ENCODE peak calls at places on chromosomes 13 and 19, in six cellular contexts. B, P, H, R, G and L are unnamed samples.

GRCh38 chr13:43057653-43058317 is 34.4 kb downstream of the DNAJC15 start:
- DNase-seq in G (no peak), P (no peak), B (no peak), R (no peak), H (peak; percentile 38), L (no peak)

GRCh38 chr13:105336706-105337582 is 1198.5 kb downstream of the EFNB2 start:
- DNase-seq in H (peak; percentile 31), P (no peak), B (no peak), R (no peak), G (no peak), L (no peak)

GRCh38 chr19:9306443-9306842 is 3.2 kb downstream of the ZNF699 start:
- DNase-seq in P (no peak), G (no peak), B (no peak), H (peak; percentile 62), R (no peak), L (no peak)

GRCh38 chr19:44951179-44952159 is 3.7 kb upstream of the CLPTM1 start:
- DNase-seq in H (peak; percentile 89), G (peak; percentile 94), P (peak; percentile 83), B (peak; percentile 39), R (peak; percentile 33), L (peak; percentile 21)

GRCh38 chr13:44439615-44440014 is 66.0 kb downstream of the SERP2 start:
- DNase-seq in R (no peak), P (no peak), B (no peak), H (no peak), G (no peak), L (no peak)

GRCh38 chr19:23872282-23872919 is 42.3 kb upstream of the ZNF726 start:
- DNase-seq in B (no peak), G (no peak), R (no peak), P (no peak), H (no peak), L (no peak)

GRCh38 chr19:56086671-56087430 is 34.2 kb downstream of the ZNF787 start:
- DNase-seq in R (no peak), B (no peak), P (no peak), H (no peak), G (no peak), L (no peak)

GRCh38 chr13:93290503-93290902 is 63.9 kb downstream of the GPC6 start:
- DNase-seq in H (peak; percentile 45), P (no peak), R (no peak), B (no peak), G (no peak), L (no peak)

GRCh38 chr19:8631425-8631819 is 989 bp downstream of the NFILZ start:
- DNase-seq in P (peak; percentile 84), G (peak; percentile 61), R (no peak), B (no peak), H (peak; percentile 84), L (no peak)

GRCh38 chr13:22024381-22024994 is 353.6 kb downstream of the FGF9 start:
- DNase-seq in B (no peak), R (no peak), H (no peak), G (no peak), P (no peak), L (no peak)

GRCh38 chr19:32603961-32604360 is 23.0 kb downstream of the PDCD5 start:
- DNase-seq in G (no peak), P (no peak), R (no peak), B (no peak), H (no peak), L (no peak)
- H3K4me3 ChIP-seq in G (no peak overlapping the region), P (no peak overlapping the region), R (no peak overlapping the region), B (no peak overlapping the region), H (no peak overlapping the region), L (no peak overlapping the region)

GRCh38 chr19:35107541-35107939 is 8.1 kb upstream of the FXYD3 start:
- DNase-seq in R (no peak), H (peak; percentile 79), P (peak; percentile 30), B (no peak), G (no peak), L (no peak)

GRCh38 chr19:35110974-35111373 is 4.6 kb upstream of the FXYD3 start:
- DNase-seq in G (no peak), R (no peak), H (no peak), P (no peak), B (no peak), L (no peak)

GRCh38 chr19:35106898-35107540 is 8.6 kb upstream of the FXYD3 start:
- DNase-seq in R (no peak), B (no peak), G (no peak), H (no peak), P (no peak), L (no peak)

GRCh38 chr19:35108730-35109129 is 6.9 kb upstream of the FXYD3 start:
- DNase-seq in B (no peak), H (no peak), G (no peak), P (no peak), R (no peak), L (no peak)

GRCh38 chr19:35109395-35110112 is 6.1 kb upstream of the FXYD3 start:
- DNase-seq in H (no peak), G (no peak), B (no peak), P (no peak), R (no peak), L (peak; percentile 69)
- H3K4me1 ChIP-seq in H (no peaks in the 10 kb centered on the region), G (peaks cover 9% of the 10 kb centered on the region), B (peaks cover 4% of the 10 kb centered on the region), P (peaks cover 11% of the 10 kb centered on the region), R (no peaks in the 10 kb centered on the region), L (no peaks in the 10 kb centered on the region)

GRCh38 chr19:2354670-2355069 is 5.4 kb upstream of the TMPRSS9 start:
- DNase-seq in B (no peak), H (no peak), G (no peak), R (no peak), P (no peak), L (no peak)

GRCh38 chr19:2352121-2352520 is 7.9 kb upstream of the TMPRSS9 start:
- DNase-seq in P (no peak), H (no peak), R (no peak), G (no peak), B (no peak), L (peak; percentile 45)

GRCh38 chr19:2355168-2356035 is 4.7 kb upstream of the TMPRSS9 start:
- DNase-seq in B (no peak), R (no peak), H (no peak), G (no peak), P (no peak), L (peak; percentile 50)

GRCh38 chr19:2353159-2353894 is 6.7 kb upstream of the TMPRSS9 start:
- DNase-seq in B (no peak), H (no peak), G (no peak), P (no peak), R (peak; percentile 12), L (no peak)

GRCh38 chr19:2353895-2354592 is 6.0 kb upstream of the TMPRSS9 start:
- DNase-seq in R (no peak), B (no peak), G (no peak), H (no peak), P (no peak), L (no peak)
- TF ChIP-seq CTCF in R (no peak), B (no peak), G (no peak), H (no peak), P (no peak), L (no peak)

GRCh38 chr19:41218249-41218614 is 791 bp upstream of the AXL start:
- DNase-seq in G (no peak), R (no peak), H (no peak), B (no peak), P (no peak), L (no peak)
- H3K4me3 ChIP-seq in G (peak overlapping the region; percentile 61), R (peak overlapping the region; percentile 92), H (peak overlapping the region; percentile 42), B (no peak overlapping the region), P (no peak overlapping the region), L (peak overlapping the region; percentile 36)

DNA sequence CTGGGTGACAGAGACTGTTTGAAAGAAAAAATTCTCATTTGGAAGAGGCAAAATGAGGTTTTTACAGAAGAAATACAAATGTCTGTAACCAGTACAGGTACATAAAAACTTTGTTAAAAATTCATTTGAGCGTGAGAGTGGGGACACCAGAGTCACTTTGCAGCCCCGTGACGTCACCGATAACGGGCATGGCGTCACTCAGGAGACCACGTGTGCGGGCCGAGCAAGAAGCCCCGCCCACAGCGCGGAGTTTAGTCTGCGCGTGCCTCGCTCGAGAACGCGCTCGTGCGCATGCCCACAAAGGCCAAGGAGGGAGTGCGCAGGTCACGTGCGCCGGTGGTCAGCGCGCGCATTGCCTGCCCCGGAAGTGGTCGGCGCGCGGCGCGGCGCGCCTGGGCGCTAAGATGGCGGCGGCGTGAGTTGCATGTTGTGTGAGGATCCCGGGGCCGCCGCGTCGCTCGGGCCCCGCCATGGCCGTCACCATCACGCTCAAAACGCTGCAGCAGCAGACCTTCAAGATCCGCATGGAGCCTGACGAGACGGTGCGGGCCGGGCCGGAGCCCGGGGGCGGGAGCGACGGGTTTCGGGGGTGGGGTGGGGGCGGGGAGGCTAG is at the start of gene RAD23A:
- DNase-seq in G (peak; percentile 68), P (peak; percentile 98), B (peak; percentile 97), R (peak; percentile 98), H (peak; percentile 99), L (peak; percentile 99)
- H3K4me1 ChIP-seq in G (peaks cover 17% of the 10 kb centered on the region), P (peaks cover 62% of the 10 kb centered on the region), B (peaks cover 35% of the 10 kb centered on the region), R (peaks cover 5% of the 10 kb centered on the region), H (peaks cover 4% of the 10 kb centered on the region), L (peaks cover 42% of the 10 kb centered on the region)

GRCh38 chr13:110713642-110713952 is at the start of gene ING1:
- DNase-seq in B (no peak), R (no peak), P (no peak), G (no peak), H (no peak), L (no peak)

GRCh38 chr13:110716235-110716505 is 2.7 kb downstream of the ING1 start:
- DNase-seq in B (peak; percentile 6), P (peak; percentile 58), R (no peak), H (peak; percentile 30), G (no peak), L (peak; percentile 83)

GRCh38 chr13:110714798-110715394 is 1.4 kb downstream of the ING1 start:
- DNase-seq in G (no peak), H (peak; percentile 56), R (peak; percentile 68), B (peak; percentile 42), P (peak; percentile 68), L (peak; percentile 78)

GRCh38 chr13:110713981-110714797 is 689 bp downstream of the ING1 start:
- DNase-seq in P (peak; percentile 70), B (peak; percentile 72), G (no peak), H (peak; percentile 58), R (peak; percentile 59), L (peak; percentile 54)

DNA sequence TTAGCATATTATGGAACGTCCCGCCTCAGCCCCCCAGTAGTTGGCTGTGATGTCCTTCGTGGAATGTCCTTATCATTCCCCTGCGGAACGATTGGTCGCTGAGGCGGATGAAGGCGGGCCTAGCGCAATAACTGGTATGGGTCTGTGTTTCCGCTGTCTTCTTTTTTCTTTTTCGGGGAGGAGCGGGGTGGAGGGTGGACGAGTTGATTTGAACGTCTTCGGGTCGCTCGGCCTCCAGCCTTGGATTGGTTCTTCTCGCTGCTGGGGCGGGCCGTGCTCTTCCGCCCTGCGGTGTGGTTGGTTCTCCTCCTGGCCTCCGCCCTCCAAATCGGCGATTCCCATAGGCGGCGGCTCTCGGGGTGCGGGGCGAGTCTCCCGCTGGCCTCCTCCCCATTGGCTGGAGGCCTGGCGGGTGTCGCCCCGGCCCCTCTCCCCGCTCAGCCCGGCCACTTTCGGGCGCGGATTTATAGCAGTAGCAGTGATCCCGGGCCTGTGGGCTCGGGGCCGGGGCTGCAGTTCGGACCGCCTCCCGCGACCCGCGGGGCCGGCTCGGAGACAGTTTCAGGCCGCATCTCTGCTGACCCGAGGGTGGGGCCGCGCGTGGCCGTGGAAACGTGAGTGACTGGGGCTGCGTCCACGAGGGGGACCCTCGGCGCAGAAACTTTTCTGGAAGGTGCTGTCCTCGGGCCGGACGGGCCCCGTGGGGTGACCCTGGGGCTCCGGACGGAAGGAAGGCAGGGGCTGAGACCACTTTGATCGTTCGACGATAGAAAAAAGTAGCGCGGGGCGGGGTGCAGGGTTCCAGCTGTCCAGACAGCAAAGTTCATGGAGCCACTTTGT is 2.1 kb downstream of the ING1 start:
- DNase-seq in B (peak; percentile 91), R (peak; percentile 97), G (peak; percentile 82), H (peak; percentile 100), P (peak; percentile 99), L (peak; percentile 99)
- TF ChIP-seq CTCF in B (no peak), R (peak; percentile 18), G (no peak), H (peak; percentile 28), P (no peak), L (peak; percentile 21)

GRCh38 chr13:25059943-25060342 is 36.0 kb upstream of the PABPC3 start:
- DNase-seq in B (no peak), P (no peak), H (no peak), G (no peak), R (no peak), L (no peak)
- H3K4me3 ChIP-seq in B (no peak overlapping the region), P (no peak overlapping the region), H (no peak overlapping the region), G (no peak overlapping the region), R (no peak overlapping the region), L (no peak overlapping the region)